ENCODE peak calls at places on chromosome 4, in six cellular contexts. One of them, this sample, is unnamed.

GRCh38 chr4:177051473-177052060 is 258.1 kb upstream of the NEIL3 start:
- DNase-seq in stimulated activated CD4-positive, alpha-beta T cell treated with anti-CD3 and anti-CD28 coated beads, Interleukin-4, amount 100 ng/mL, for 24 hours: peak; percentile 7
- DNase-seq in dorsolateral prefrontal cortex: peak; percentile 7
- DNase-seq in endodermal cell: peak; percentile 76
- DNase-seq in type B pancreatic cell: no peak
- DNase-seq in anterior cingulate cortex: no peak
- DNase-seq in this sample: peak; percentile 3

GRCh38 chr4:123248260-123248659 is 148.3 kb upstream of the SPRY1 start:
- DNase-seq in stimulated activated CD4-positive, alpha-beta T cell treated with anti-CD3 and anti-CD28 coated beads, Interleukin-4, amount 100 ng/mL, for 24 hours: no peak
- DNase-seq in dorsolateral prefrontal cortex: no peak
- DNase-seq in endodermal cell: no peak
- DNase-seq in type B pancreatic cell: no peak
- DNase-seq in anterior cingulate cortex: no peak
- DNase-seq in this sample: no peak

GRCh38 chr4:139684351-139684750 is 18.7 kb downstream of the MGST2 start:
- DNase-seq in stimulated activated CD4-positive, alpha-beta T cell treated with anti-CD3 and anti-CD28 coated beads, Interleukin-4, amount 100 ng/mL, for 24 hours: no peak
- DNase-seq in dorsolateral prefrontal cortex: no peak
- DNase-seq in endodermal cell: no peak
- DNase-seq in type B pancreatic cell: no peak
- DNase-seq in anterior cingulate cortex: no peak
- DNase-seq in this sample: no peak

GRCh38 chr4:32917586-32917985 is 2197.4 kb downstream of the PCDH7 start:
- DNase-seq in stimulated activated CD4-positive, alpha-beta T cell treated with anti-CD3 and anti-CD28 coated beads, Interleukin-4, amount 100 ng/mL, for 24 hours: no peak
- DNase-seq in dorsolateral prefrontal cortex: no peak
- DNase-seq in endodermal cell: no peak
- DNase-seq in type B pancreatic cell: no peak
- DNase-seq in anterior cingulate cortex: no peak
- DNase-seq in this sample: no peak

GRCh38 chr4:110516106-110516922 is 40.4 kb downstream of the ENPEP start:
- DNase-seq in stimulated activated CD4-positive, alpha-beta T cell treated with anti-CD3 and anti-CD28 coated beads, Interleukin-4, amount 100 ng/mL, for 24 hours: peak; percentile 76
- DNase-seq in dorsolateral prefrontal cortex: peak; percentile 31
- DNase-seq in endodermal cell: peak; percentile 94
- DNase-seq in type B pancreatic cell: no peak
- DNase-seq in anterior cingulate cortex: peak; percentile 43
- DNase-seq in this sample: peak; percentile 41

GRCh38 chr4:118811008-118811764 is 24.7 kb downstream of the SEC24D start:
- DNase-seq in stimulated activated CD4-positive, alpha-beta T cell treated with anti-CD3 and anti-CD28 coated beads, Interleukin-4, amount 100 ng/mL, for 24 hours: no peak
- DNase-seq in dorsolateral prefrontal cortex: no peak
- DNase-seq in endodermal cell: no peak
- DNase-seq in type B pancreatic cell: no peak
- DNase-seq in anterior cingulate cortex: no peak
- DNase-seq in this sample: no peak

GRCh38 chr4:186227221-186227620 is at the start of gene KLKB1:
- DNase-seq in stimulated activated CD4-positive, alpha-beta T cell treated with anti-CD3 and anti-CD28 coated beads, Interleukin-4, amount 100 ng/mL, for 24 hours: no peak
- DNase-seq in dorsolateral prefrontal cortex: no peak
- DNase-seq in endodermal cell: no peak
- DNase-seq in type B pancreatic cell: no peak
- DNase-seq in anterior cingulate cortex: no peak
- DNase-seq in this sample: peak; percentile 6

GRCh38 chr4:118969359-118969758 is 80.7 kb downstream of the SYNPO2 start:
- DNase-seq in stimulated activated CD4-positive, alpha-beta T cell treated with anti-CD3 and anti-CD28 coated beads, Interleukin-4, amount 100 ng/mL, for 24 hours: no peak
- DNase-seq in dorsolateral prefrontal cortex: no peak
- DNase-seq in endodermal cell: peak; percentile 63
- DNase-seq in type B pancreatic cell: no peak
- DNase-seq in anterior cingulate cortex: no peak
- DNase-seq in this sample: peak; percentile 49